ENCODE peak calls at places on chromosomes 16 and 17, in four cellular contexts. D is endothelial cell, R is upper lobe of right lung, G is lung. T is an unnamed sample.

GRCh38 chr16:64996641-64997040 is 125.2 kb downstream of the CDH11 start:
- DNase-seq in D (no peak), R (no peak), G (no peak), T (no peak)

GRCh38 chr16:734208-734980 is 6.4 kb downstream of the CIAO3 start:
- DNase-seq in D (no peak), R (no peak), G (no peak), T (no peak)

GRCh38 chr16:1542533-1542932 is 9.1 kb downstream of the TMEM204 start:
- DNase-seq in D (no peak), R (no peak), G (no peak), T (no peak)

GRCh38 chr16:58755989-58756649 is 22.0 kb upstream of the GOT2 start:
- DNase-seq in D (peak), R (no peak), G (peak), T (peak)

GRCh38 chr17:64161380-64161779 is 31.4 kb upstream of the ERN1 start:
- DNase-seq in D (no peak), R (no peak), G (no peak), T (no peak)

GRCh38 chr16:11105038-11105903 is 150.7 kb downstream of the SOCS1 start:
- DNase-seq in D (no peak), R (no peak), G (peak), T (peak)

GRCh38 chr17:48150602-48151001 is 43.0 kb downstream of the SNX11 start:
- DNase-seq in D (no peak), R (no peak), G (no peak), T (no peak)

GRCh38 chr16:57688987-57689771 is 5.4 kb upstream of the DRC7 start:
- DNase-seq in D (no peak), R (no peak), G (no peak), T (no peak)

GRCh38 chr17:32849879-32850278 is 27.0 kb downstream of the MYO1D start:
- DNase-seq in D (no peak), R (no peak), G (no peak), T (no peak)

GRCh38 chr16:53708490-53708889 is 4.5 kb downstream of the FTO start:
- DNase-seq in D (no peak), R (no peak), G (no peak), T (no peak)

GRCh38 chr17:51734462-51734861 is 424.1 kb downstream of the CA10 start:
- DNase-seq in D (peak), R (no peak), G (no peak), T (no peak)

GRCh38 chr17:32608267-32608666 is 121.5 kb downstream of the CDK5R1 start:
- DNase-seq in D (no peak), R (no peak), G (no peak), T (no peak)

GRCh38 chr17:45368661-45369060 is 51.8 kb upstream of the MAP3K14 start:
- DNase-seq in D (no peak), R (no peak), G (no peak), T (no peak)

GRCh38 chr16:48197294-48197693 is 41.5 kb upstream of the ABCC12 start:
- DNase-seq in D (no peak), R (no peak), G (no peak), T (no peak)

GRCh38 chr17:48617515-48618365 is 2.6 kb upstream of the HOXB8 start:
- DNase-seq in D (no peak), R (no peak), G (no peak), T (no peak)

GRCh38 chr17:73616873-73617430 is 27.3 kb downstream of the SDK2 start:
- DNase-seq in D (no peak), R (no peak), G (no peak), T (no peak)

GRCh38 chr17:78130439-78131101 is at the start of gene TMC8:
- DNase-seq in D (no peak), R (peak), G (peak), T (peak)

GRCh38 chr16:80103463-80103862 is 437.3 kb upstream of the DYNLRB2 start:
- DNase-seq in D (no peak), R (no peak), G (no peak), T (no peak)

GRCh38 chr16:7013990-7014389 is 318.7 kb upstream of the RBFOX1 start:
- DNase-seq in D (no peak), R (no peak), G (no peak), T (no peak)

GRCh38 chr16:86994651-86995171 is 322.5 kb downstream of the C16orf95 start:
- DNase-seq in D (no peak), R (no peak), G (no peak), T (no peak)

GRCh38 chr16:4358831-4359561 is 7.9 kb upstream of the PAM16 start:
- DNase-seq in D (peak), R (peak), G (peak), T (peak)

GRCh38 chr17:77487677-77488530 is 347.1 kb downstream of the SEC14L1 start:
- DNase-seq in D (no peak), R (no peak), G (no peak), T (no peak)

GRCh38 chr17:560379-560935 is 154.2 kb downstream of the VPS53 start:
- DNase-seq in D (no peak), R (no peak), G (no peak), T (no peak)

GRCh38 chr17:9003355-9004131 is 17.8 kb upstream of the NTN1 start:
- DNase-seq in D (peak), R (no peak), G (no peak), T (peak)

GRCh38 chr17:79045830-79046500 is 22.0 kb downstream of the C1QTNF1 start:
- DNase-seq in D (peak), R (peak), G (peak), T (peak)

GRCh38 chr17:1907818-1908698 is 78.3 kb downstream of the RPA1 start:
- DNase-seq in D (peak), R (no peak), G (no peak), T (no peak)

GRCh38 chr17:48111937-48112241 is 4.3 kb downstream of the SNX11 start:
- DNase-seq in D (no peak), R (no peak), G (no peak), T (no peak)

GRCh38 chr17:78993981-78994671 is 14.4 kb upstream of the LGALS3BP start:
- DNase-seq in D (no peak), R (no peak), G (no peak), T (peak)

GRCh38 chr17:68429881-68430280 is 27.4 kb downstream of the WIPI1 start:
- DNase-seq in D (no peak), R (no peak), G (no peak), T (no peak)

GRCh38 chr17:68431045-68431608 is 26.2 kb downstream of the WIPI1 start:
- DNase-seq in D (no peak), R (no peak), G (no peak), T (no peak)

GRCh38 chr17:68433211-68433610 is 24.1 kb downstream of the WIPI1 start:
- DNase-seq in D (no peak), R (no peak), G (no peak), T (no peak)

GRCh38 chr17:68432086-68432864 is 25.0 kb downstream of the WIPI1 start:
- DNase-seq in D (no peak), R (no peak), G (no peak), T (no peak)

DNA sequence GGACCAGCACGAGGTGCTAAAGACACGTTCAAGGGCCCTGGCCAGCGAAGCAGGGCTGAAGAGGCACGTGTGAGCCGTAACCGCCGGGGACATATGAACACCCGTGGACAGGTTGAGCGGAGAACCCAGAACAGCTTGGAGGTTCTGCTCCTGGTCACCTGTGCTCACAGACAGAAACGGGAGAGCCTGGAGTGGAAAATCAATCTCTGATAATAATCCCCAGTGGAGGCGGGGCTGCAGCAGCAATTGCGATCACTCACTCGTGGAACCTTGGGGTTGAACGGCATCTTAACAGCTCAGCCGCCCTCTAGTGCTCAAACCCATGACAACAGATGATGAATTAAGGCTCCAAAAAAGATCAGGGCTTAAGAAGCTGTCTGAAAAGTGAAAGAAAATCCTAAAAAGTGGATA is 25.6 kb downstream of the WIPI1 start:
- DNase-seq in D (peak), R (no peak), G (no peak), T (peak)
- TF ChIP-seq CTCF in D (no peak), R (no peak), G (no peak), T (peak)

DNA sequence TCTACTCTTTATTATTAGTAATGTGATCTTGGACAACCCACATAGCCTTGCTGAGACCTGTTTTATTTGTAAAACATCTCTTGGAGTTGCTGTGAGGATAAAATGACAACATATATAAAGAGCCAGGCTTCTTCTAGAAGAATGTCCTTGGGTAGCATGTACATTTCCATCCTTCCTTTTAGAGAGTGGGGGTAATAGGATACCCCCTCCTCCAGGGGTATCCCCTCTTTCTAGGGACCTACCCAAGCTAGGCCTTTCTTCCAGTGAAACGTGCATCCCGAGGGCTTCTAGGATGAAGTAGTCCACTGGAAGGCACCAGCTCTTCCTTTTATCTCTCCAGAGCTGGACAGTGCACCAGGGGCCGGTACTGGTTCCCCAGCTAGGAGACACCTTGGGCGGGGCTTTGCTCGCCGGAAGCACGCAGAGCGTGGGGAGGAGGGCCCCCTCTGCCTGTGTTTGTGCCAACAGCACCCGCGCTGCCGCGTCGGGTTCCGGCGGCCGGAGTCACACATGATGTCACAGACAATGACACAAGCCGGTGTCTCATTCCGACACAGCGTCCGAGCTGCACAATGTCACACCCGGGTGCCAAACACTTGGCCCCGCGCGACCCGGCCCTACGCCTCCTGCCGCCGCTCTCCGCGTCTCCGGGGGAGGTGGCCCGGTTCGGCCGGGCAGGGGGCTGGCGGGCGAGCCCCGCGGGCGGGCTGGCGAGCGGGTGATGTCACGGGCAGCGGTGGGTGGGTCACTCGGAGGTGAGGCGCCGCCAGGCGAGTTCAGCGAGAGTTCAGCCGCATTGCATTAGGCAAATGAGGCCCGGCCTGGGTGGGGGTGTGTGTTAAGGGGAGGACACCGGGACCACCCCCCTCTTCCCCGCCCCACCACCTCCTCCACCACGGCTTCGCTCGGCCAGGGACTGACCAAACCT is 23.4 kb downstream of the GJD3 start:
- DNase-seq in D (peak), R (peak), G (peak), T (peak)
- TF ChIP-seq CTCF in D (no peak), R (peak), G (no peak), T (no peak)

GRCh38 chr17:15048381-15048780 is 216.7 kb downstream of the PMP22 start:
- DNase-seq in D (no peak), R (no peak), G (no peak), T (no peak)
- TF ChIP-seq CTCF in D (no peak), R (no peak), G (no peak), T (no peak)

DNA sequence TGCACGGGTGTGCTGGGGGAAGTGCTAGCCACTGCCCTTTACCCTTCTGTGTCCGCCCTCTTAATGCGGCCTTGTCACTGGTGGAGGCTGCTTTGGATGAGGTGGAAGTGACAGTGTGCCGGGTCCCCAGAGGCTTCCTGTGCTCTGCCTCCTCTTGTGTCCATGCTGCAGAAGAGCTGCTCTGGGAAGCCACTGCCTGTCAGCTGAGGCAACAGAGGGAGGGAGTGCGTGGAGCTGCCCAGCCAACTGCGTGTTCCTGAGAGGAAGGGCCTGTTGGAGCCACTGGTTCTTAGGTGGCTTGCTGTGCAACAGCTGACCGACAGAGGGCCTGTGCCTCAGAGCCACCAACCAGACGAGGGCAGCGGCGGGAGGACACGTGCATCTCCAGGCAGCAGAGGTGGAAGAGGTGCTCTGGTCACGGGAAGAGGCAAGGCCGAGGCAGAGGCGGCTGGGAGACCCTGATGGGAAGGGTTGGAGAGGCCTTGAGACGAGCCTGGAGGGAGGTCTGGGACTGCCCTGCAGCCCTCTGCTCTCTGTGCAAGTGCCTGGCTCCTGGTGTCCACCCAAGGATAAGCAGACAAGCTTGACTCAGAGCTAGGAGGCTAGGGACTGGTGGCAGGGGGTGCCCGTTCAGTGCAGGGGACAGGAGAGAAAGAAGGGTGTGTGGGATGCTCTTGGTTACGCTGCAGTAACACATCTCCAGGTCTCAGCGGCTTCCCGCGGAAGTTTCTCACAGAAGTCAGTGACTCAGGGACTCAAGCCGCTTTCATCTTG is 25.4 kb downstream of the B9D1 start:
- DNase-seq in D (no peak), R (peak), G (no peak), T (no peak)
- TF ChIP-seq CTCF in D (no peak), R (peak), G (no peak), T (no peak)

DNA sequence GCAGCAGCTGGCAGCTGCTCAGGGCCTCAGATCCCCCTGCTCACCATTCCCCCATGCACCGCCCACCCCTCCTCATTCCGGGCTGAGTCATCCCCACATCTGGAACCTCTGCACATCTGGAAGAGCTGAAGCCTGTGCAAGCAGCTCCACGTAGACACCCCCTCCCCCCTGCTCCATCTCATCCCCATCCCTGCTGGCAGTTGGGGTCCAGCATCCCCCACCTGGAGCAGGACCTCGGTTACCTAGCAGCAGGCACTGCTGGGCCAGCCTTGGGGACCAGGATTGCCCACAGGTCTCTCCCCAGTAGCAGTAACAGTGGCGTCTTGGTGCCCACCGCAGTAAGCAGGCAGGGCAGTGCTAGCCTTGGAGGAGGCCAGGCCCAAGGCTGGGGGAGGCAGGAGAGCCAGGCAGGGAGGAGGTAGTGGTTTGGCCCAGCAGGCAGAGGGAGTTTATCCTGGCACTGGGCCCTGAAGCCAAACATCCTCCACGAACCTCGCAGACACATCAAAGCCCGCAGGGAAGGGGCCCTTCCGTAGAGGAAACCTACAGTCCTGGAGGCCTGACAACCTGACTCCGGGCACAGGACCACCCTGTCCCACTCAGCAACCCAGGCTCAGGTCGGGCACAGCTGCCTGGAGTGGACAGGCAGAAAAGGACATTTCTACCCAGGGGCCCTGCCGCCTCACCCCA is 7.7 kb upstream of the TMEM92 start:
- DNase-seq in D (no peak), R (peak), G (peak), T (peak)
- TF ChIP-seq CTCF in D (no peak), R (no peak), G (no peak), T (no peak)

DNA sequence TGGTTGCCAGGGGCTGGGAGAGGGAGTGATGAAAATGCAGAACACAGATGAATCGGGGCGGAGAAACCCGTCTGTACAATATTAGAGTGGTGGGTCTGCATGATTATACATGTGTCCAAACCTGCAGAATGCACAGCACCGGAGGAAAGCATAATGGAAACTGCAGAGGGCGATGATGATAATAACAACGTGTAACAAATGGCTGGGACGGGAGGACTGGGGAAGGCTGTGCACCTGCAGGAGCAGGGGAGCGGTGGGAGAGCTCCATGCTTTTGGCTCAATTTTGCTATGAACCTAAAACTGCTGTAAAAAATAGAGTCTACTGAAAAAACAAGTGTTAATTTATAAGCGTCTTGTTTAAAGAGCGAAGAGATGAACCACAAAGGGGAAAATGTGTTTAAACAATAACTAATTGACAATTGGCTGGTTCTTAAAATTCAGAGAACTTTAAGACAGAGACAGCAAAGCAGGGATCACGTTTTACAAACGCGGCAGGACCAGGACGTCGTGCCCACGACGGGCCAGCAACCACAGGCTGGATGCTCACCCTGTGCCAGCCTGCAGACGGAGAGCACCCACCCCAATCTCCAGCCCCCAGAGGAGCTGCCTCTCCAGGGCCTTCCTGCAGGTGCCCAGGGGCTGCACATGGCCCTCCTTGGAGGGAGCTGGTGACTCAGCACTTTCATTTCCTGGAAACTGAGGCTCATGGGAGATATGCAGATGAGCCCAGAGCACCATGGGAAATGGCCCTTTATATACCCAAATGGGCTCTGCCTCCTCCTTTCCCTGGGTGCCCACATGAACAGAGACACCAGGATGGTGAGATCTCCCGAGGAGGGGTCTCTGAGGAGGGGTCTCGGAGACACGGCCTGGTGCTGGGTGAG is at the start of gene TEX19:
- DNase-seq in D (no peak), R (no peak), G (no peak), T (no peak)
- TF ChIP-seq CTCF in D (no peak), R (no peak), G (no peak), T (no peak)

T was measured in GM13977.